ENCODE peak calls at places on chromosomes 2 and 18, in four cellular contexts. P is H9, D is H1, U is IMR-90. L is an unnamed sample.
A peak's percentile ranks its signal among the peaks of the same experiment; 100 is the strongest.

GRCh38 chr18:12079504-12080237 is 14.0 kb upstream of the ANKRD62 start:
- DNase-seq in P (no peak), D (no peak), U (peak; percentile 30), L (no peak)

GRCh38 chr2:62578837-62579640 is 73.0 kb upstream of the TMEM17 start:
- DNase-seq in P (no peak), D (no peak), U (peak; percentile 87), L (no peak)

GRCh38 chr2:64112016-64112415 is 32.2 kb downstream of the PELI1 start:
- DNase-seq in P (no peak), D (no peak), U (no peak), L (no peak)

GRCh38 chr2:140436956-140437355 is 1656.8 kb upstream of the NXPH2 start:
- DNase-seq in P (no peak), D (no peak), U (no peak), L (peak; percentile 49)

GRCh38 chr2:136664713-136665112 is 100.6 kb upstream of the THSD7B start:
- DNase-seq in P (no peak), D (no peak), U (no peak), L (no peak)

GRCh38 chr2:28342081-28342967 is 50.3 kb upstream of the FOSL2 start:
- DNase-seq in P (no peak), D (no peak), U (peak; percentile 84), L (no peak)

GRCh38 chr2:137947714-137948336 is 16.4 kb upstream of the HNMT start:
- DNase-seq in P (peak; percentile 57), D (no peak), U (peak; percentile 79), L (peak; percentile 74)

GRCh38 chr2:74036450-74037175 is 51.9 kb downstream of the TET3 start:
- DNase-seq in P (no peak), D (no peak), U (no peak), L (peak; percentile 66)

GRCh38 chr2:105118960-105119359 is 81.1 kb downstream of the MRPS9 start:
- DNase-seq in P (peak; percentile 76), D (no peak), U (no peak), L (peak; percentile 63)

GRCh38 chr18:34709104-34709503 is 994 bp upstream of the DTNA start:
- DNase-seq in P (no peak), D (no peak), U (peak; percentile 87), L (no peak)

GRCh38 chr2:204726831-204727230 is 181.6 kb downstream of the PARD3B start:
- DNase-seq in P (no peak), D (no peak), U (peak; percentile 13), L (no peak)

GRCh38 chr2:206392118-206392517 is 51.2 kb upstream of the ADAM23 start:
- DNase-seq in P (peak; percentile 49), D (peak; percentile 13), U (peak; percentile 54), L (peak; percentile 67)

GRCh38 chr18:12904012-12904516 is 20.0 kb upstream of the PTPN2 start:
- DNase-seq in P (no peak), D (no peak), U (no peak), L (peak; percentile 8)

GRCh38 chr2:22901471-22901870 is 483.5 kb upstream of the KLHL29 start:
- DNase-seq in P (no peak), D (no peak), U (no peak), L (no peak)

GRCh38 chr2:174794851-174795374 is 30.6 kb upstream of the CHRNA1 start:
- DNase-seq in P (no peak), D (no peak), U (peak; percentile 45), L (no peak)

GRCh38 chr2:197851451-197851850 is 47.1 kb downstream of the PLCL1 start:
- DNase-seq in P (peak; percentile 36), D (no peak), U (peak; percentile 7), L (peak; percentile 61)

GRCh38 chr2:147511491-147511948 is 333.3 kb upstream of the ACVR2A start:
- DNase-seq in P (no peak), D (no peak), U (no peak), L (peak; percentile 44)

GRCh38 chr18:48785091-48785614 is 165.6 kb downstream of the SMAD7 start:
- DNase-seq in P (no peak), D (no peak), U (no peak), L (no peak)

GRCh38 chr2:108621087-108621559 is 86.9 kb downstream of the LIMS1 start:
- DNase-seq in P (peak; percentile 76), D (peak; percentile 31), U (peak; percentile 46), L (peak; percentile 95)

GRCh38 chr18:32851936-32852335 is 79.1 kb upstream of the KLHL14 start:
- DNase-seq in P (no peak), D (no peak), U (no peak), L (no peak)

GRCh38 chr18:36440614-36441013 is 143.1 kb downstream of the FHOD3 start:
- DNase-seq in P (no peak), D (no peak), U (peak; percentile 52), L (no peak)

GRCh38 chr2:219627105-219628100 is at the start of gene SLC4A3:
- DNase-seq in P (no peak), D (no peak), U (peak; percentile 19), L (peak; percentile 40)

GRCh38 chr2:24050041-24050655 is 607 bp downstream of the FKBP1B start:
- DNase-seq in P (peak; percentile 41), D (no peak), U (no peak), L (peak; percentile 47)

GRCh38 chr2:73415906-73416305 is 30.3 kb downstream of the ALMS1 start:
- DNase-seq in P (no peak), D (no peak), U (peak; percentile 23), L (peak; percentile 9)

GRCh38 chr2:46393352-46393820 is 86.0 kb upstream of the TMEM247 start:
- DNase-seq in P (peak; percentile 17), D (no peak), U (no peak), L (no peak)

GRCh38 chr2:202508686-202509085 is 126.1 kb upstream of the FAM117B start:
- DNase-seq in P (no peak), D (no peak), U (peak; percentile 26), L (no peak)

GRCh38 chr2:225998653-225999052 is 599.1 kb downstream of the NYAP2 start:
- DNase-seq in P (no peak), D (no peak), U (peak; percentile 42), L (peak; percentile 31)

GRCh38 chr18:31093880-31094279 is 8.3 kb downstream of the DSC2 start:
- DNase-seq in P (no peak), D (no peak), U (no peak), L (no peak)
- H4K5ac ChIP-seq in P (no peak overlapping the region), D (no peak overlapping the region), U (no peak overlapping the region), L (no peak overlapping the region)

DNA sequence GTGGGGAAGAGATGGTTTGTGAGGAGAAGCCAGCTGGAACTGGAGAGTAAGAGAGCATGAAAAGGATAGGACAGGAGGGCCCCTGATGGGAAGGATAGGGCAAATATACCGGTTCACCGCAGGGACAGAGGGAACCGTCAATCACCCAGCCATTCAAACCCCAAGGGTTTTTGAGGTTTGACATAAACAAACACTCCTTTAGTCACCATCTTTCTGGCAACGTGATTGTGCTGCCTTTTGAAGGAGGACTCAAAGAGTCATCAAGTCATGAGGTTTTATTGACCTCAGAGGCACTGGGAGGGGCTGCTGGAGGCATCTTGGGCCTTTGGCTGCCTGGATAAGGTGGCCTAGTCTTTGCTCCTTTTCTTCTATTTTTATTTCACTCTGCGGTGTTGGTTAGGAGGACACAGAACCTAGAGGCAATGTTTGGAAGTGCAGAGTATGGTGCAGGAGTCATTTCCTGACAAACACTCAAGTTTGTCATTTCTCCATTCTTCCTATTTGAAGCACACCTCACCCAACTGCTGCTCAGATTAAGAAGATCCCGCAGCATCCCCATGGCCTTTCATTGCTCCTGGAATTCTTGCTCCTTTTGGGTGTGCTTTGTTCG is 487.3 kb upstream of the SPRED2 start:
- DNase-seq in P (no peak), D (no peak), U (no peak), L (peak; percentile 27)
- H4K8ac ChIP-seq in P (no peak overlapping the region), D (no peak overlapping the region), U (no peak overlapping the region), L (no peak overlapping the region)

GRCh38 chr2:95719473-95720060 is 127.8 kb downstream of the TRIM43 start:
- DNase-seq in P (no peak), D (no peak), U (no peak), L (no peak)
- H3K18ac ChIP-seq in P (no peak overlapping the region), D (no peak overlapping the region), U (no peak overlapping the region), L (no peak overlapping the region)

DNA sequence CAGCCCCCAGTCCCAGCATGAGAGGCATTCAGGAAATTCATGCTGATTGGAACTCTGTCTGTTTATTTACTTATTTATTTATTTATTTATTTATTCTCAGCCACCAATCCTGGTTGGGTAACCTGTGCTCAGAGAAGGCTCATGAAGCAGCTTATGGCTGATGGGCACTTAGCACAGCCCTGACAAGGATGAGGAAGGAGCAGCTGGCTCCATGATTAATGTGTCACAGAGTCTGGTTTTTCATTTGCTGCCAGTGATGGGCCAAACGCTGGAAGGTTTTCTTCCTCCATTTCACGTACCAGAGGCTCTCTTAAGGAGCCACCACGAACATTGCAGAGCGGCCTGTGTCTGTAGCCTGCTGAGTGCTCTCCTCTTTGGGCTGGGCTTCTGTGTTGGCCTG is 28.3 kb upstream of the KCNS3 start:
- DNase-seq in P (no peak), D (no peak), U (no peak), L (no peak)
- H4K5ac ChIP-seq in P (no peak overlapping the region), D (no peak overlapping the region), U (no peak overlapping the region), L (no peak overlapping the region)

GRCh38 chr2:36170805-36171204 is 184.8 kb upstream of the CRIM1 start:
- DNase-seq in P (no peak), D (no peak), U (no peak), L (no peak)
- H4K8ac ChIP-seq in P (no peak overlapping the region), D (no peak overlapping the region), U (no peak overlapping the region), L (no peak overlapping the region)

DNA sequence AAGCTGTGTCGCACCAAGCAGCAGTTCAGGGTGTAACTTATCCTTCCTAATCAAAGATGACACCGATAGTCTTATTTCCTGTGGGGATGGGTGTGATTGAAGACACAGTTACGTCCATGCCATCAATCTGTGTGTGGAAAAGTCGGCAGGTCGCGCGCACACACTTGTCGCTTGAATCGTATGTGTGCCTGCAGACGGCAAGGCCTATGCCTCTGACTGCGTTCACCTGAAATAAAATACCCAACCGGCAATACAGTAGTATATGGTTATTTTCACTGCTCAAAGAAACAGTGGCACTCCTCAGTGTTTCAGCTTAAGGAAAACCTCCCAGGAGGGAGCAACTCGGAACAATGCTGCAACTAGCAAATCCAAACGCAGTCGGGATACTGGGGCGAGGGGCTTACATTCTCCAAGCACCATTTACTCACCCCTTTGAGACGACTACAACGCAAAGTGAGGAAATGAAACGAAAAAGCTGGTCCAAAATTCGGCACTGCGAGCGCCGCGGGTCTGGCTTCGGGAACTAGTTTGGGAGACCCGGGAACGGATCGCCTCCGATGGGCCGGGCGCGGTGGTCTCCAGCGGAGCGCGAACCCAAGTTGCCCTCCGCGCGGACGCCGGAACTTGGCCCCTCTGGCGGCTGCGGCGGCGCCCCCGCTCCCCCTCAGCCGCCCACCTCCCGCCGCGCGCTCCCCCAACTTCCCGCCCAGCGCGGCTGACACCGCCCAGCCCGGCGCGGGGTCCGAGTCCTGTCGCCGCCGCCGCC is 680 bp downstream of the PRKD3 start:
- DNase-seq in P (peak; percentile 49), D (no peak), U (peak; percentile 31), L (peak; percentile 70)
- H3K18ac ChIP-seq in P (peak overlapping the region; percentile 67), D (peak overlapping the region; percentile 79), U (peak overlapping the region; percentile 2), L (peak overlapping the region; percentile 98)

GRCh38 chr18:50285631-50286321 is 1.7 kb downstream of the CXXC1 start:
- DNase-seq in P (no peak), D (no peak), U (no peak), L (no peak)
- H4K5ac ChIP-seq in P (no peak overlapping the region), D (no peak overlapping the region), U (no peak overlapping the region), L (no peak overlapping the region)

GRCh38 chr2:85557130-85557529 is 4.2 kb downstream of the GGCX start:
- DNase-seq in P (no peak), D (no peak), U (no peak), L (no peak)

GRCh38 chr2:85564144-85564563 is 2.9 kb upstream of the GGCX start:
- DNase-seq in P (no peak), D (no peak), U (no peak), L (no peak)

GRCh38 chr2:85558160-85558559 is 3.1 kb downstream of the GGCX start:
- DNase-seq in P (no peak), D (no peak), U (no peak), L (no peak)

GRCh38 chr2:85560812-85561279 is 447 bp downstream of the GGCX start:
- DNase-seq in P (no peak), D (no peak), U (no peak), L (no peak)

GRCh38 chr2:85561280-85562212 is at the start of gene GGCX:
- DNase-seq in P (peak; percentile 97), D (peak; percentile 88), U (peak; percentile 92), L (peak; percentile 98)
- H4K8ac ChIP-seq in P (no peak within 1 kb of the TSS), D (peak within 1 kb of the TSS; percentile 94), U (peak within 1 kb of the TSS; percentile 81), L (peak within 1 kb of the TSS; percentile 65)

L was measured in mesendoderm.